ENCODE peak calls at places on chromosomes 1 and 21, in five cellular contexts. G is substantia nigra, T is Calu3, C is tibial artery, A is Caco-2. S is an unnamed sample.
A peak's percentile ranks its signal among the peaks of the same experiment; 100 is the strongest.

GRCh38 chr1:94093996-94094395 is 27.0 kb downstream of the ABCA4 start:
- DNase-seq in G (no peak), T (no peak), C (no peak), A (no peak), S (no peak)

GRCh38 chr21:25487046-25487594 is 120.2 kb downstream of the MRPL39 start:
- DNase-seq in G (no peak), C (no peak), T (no peak), A (no peak), S (no peak)

GRCh38 chr1:226687476-226687875 is 51.6 kb downstream of the ITPKB start:
- DNase-seq in G (peak; percentile 45), C (no peak), A (no peak), T (no peak), S (no peak)

GRCh38 chr1:229344139-229344538 is 1.3 kb upstream of the CCSAP start:
- DNase-seq in C (no peak), T (no peak), G (no peak), A (no peak), S (no peak)

GRCh38 chr1:58583496-58583895 is 6.4 kb upstream of the TACSTD2 start:
- DNase-seq in C (no peak), A (no peak), T (no peak), G (no peak), S (no peak)

GRCh38 chr1:216566809-216567208 is 143.6 kb upstream of the USH2A start:
- DNase-seq in A (peak; percentile 14), C (no peak), T (peak; percentile 23), G (no peak), S (no peak)

GRCh38 chr1:14117700-14118099 is 417.7 kb downstream of the PRDM2 start:
- DNase-seq in T (no peak), G (no peak), C (no peak), A (no peak), S (no peak)

GRCh38 chr21:33308586-33309490 is 15.9 kb upstream of the IFNAR1 start:
- DNase-seq in G (no peak), A (no peak), T (no peak), C (no peak), S (no peak)

GRCh38 chr1:157540852-157541251 is 11.5 kb downstream of the FCRL5 start:
- DNase-seq in C (no peak), T (no peak), A (no peak), G (no peak), S (no peak)

GRCh38 chr1:156337052-156337887 is 822 bp downstream of the CCT3 start:
- DNase-seq in G (no peak), C (no peak), A (no peak), T (no peak), S (no peak)

GRCh38 chr1:84174051-84174556 is 30.0 kb downstream of the PRKACB start:
- DNase-seq in T (peak; percentile 29), C (no peak), G (no peak), A (no peak), S (no peak)

GRCh38 chr1:201933840-201934430 is 12.4 kb downstream of the LMOD1 start:
- DNase-seq in C (no peak), G (no peak), T (no peak), A (no peak), S (no peak)

GRCh38 chr21:41605934-41606285 is 98.0 kb upstream of the TMPRSS2 start:
- DNase-seq in T (no peak), G (no peak), A (no peak), C (no peak), S (no peak)

GRCh38 chr1:23953020-23953419 is 6.6 kb upstream of the PNRC2 start:
- DNase-seq in A (no peak), T (no peak), C (no peak), G (no peak), S (no peak)

GRCh38 chr1:15429701-15430149 is 8.5 kb upstream of the CTRC start:
- DNase-seq in C (no peak), A (no peak), G (no peak), T (no peak), S (no peak)

GRCh38 chr1:28064064-28064463 is 24.3 kb downstream of the EYA3 start:
- DNase-seq in A (no peak), G (no peak), C (no peak), T (no peak), S (no peak)

GRCh38 chr21:45074818-45075605 is 632 bp downstream of the ADARB1 start:
- DNase-seq in T (peak; percentile 21), G (peak; percentile 44), A (peak; percentile 72), C (no peak), S (peak; percentile 20)

S was measured in putamen.